ENCODE peak calls at places on chromosomes 6 and 20, in six cellular contexts. K is T47D, M is OCI-M1, P is NCI-H345, B is EH, D is DMS79. Y is an unnamed sample.

GRCh38 chr6:145502417-145502816 is 232.9 kb downstream of the EPM2A start:
- DNase-seq in K (no peak), M (peak; percentile 3), P (peak; percentile 3), B (no peak), D (no peak), Y (no peak)

GRCh38 chr6:127811939-127812338 is 88.9 kb downstream of the THEMIS start:
- DNase-seq in K (no peak), M (no peak), P (no peak), B (no peak), D (no peak), Y (no peak)

GRCh38 chr6:137489410-137490371 is 4.5 kb downstream of the OLIG3 start:
- DNase-seq in K (no peak), M (no peak), P (no peak), B (no peak), D (no peak), Y (no peak)

GRCh38 chr20:48785256-48785655 is 42.5 kb downstream of the PREX1 start:
- DNase-seq in K (no peak), M (no peak), P (no peak), B (no peak), D (no peak), Y (no peak)

GRCh38 chr6:131451330-131452195 is 121.5 kb upstream of the ARG1 start:
- DNase-seq in K (no peak), M (no peak), P (no peak), B (no peak), D (no peak), Y (no peak)

GRCh38 chr6:4585682-4586468 is 190.3 kb upstream of the CDYL start:
- DNase-seq in K (no peak), M (no peak), P (no peak), B (peak; percentile 21), D (no peak), Y (peak; percentile 15)

GRCh38 chr6:75065524-75065923 is 140.3 kb downstream of the COL12A1 start:
- DNase-seq in K (no peak), M (peak; percentile 80), P (no peak), B (peak; percentile 55), D (no peak), Y (no peak)

GRCh38 chr6:85344996-85345395 is 104.9 kb upstream of the NT5E start:
- DNase-seq in K (no peak), M (no peak), P (no peak), B (no peak), D (no peak), Y (peak; percentile 39)

GRCh38 chr6:31660998-31661866 is 654 bp upstream of the C6orf47 start:
- DNase-seq in K (no peak), M (peak; percentile 88), P (no peak), B (no peak), D (no peak), Y (no peak)

GRCh38 chr6:15398657-15399287 is 152.9 kb downstream of the JARID2 start:
- DNase-seq in K (no peak), M (peak; percentile 63), P (no peak), B (no peak), D (no peak), Y (no peak)

GRCh38 chr6:3324262-3324942 is 65.7 kb downstream of the PSMG4 start:
- DNase-seq in K (no peak), M (peak; percentile 86), P (no peak), B (peak; percentile 79), D (no peak), Y (no peak)

GRCh38 chr20:23606652-23607049 is 934 bp upstream of the CST9 start:
- DNase-seq in K (peak; percentile 83), M (peak; percentile 79), P (peak; percentile 85), B (peak; percentile 80), D (peak; percentile 24), Y (peak; percentile 87)

GRCh38 chr6:41672816-41673703 is 34.8 kb downstream of the MDFI start:
- DNase-seq in K (no peak), M (no peak), P (no peak), B (no peak), D (no peak), Y (no peak)

GRCh38 chr6:34151321-34152041 is 5.6 kb upstream of the GRM4 start:
- DNase-seq in K (no peak), M (no peak), P (peak; percentile 15), B (no peak), D (no peak), Y (peak; percentile 43)

GRCh38 chr6:89591745-89592144 is 46.8 kb downstream of the LYRM2 start:
- DNase-seq in K (no peak), M (no peak), P (no peak), B (no peak), D (no peak), Y (no peak)

GRCh38 chr20:40542065-40542464 is 147.0 kb downstream of the MAFB start:
- DNase-seq in K (no peak), M (no peak), P (no peak), B (no peak), D (no peak), Y (no peak)

GRCh38 chr6:147910254-147910653 is 401.8 kb downstream of the SAMD5 start:
- DNase-seq in K (no peak), M (no peak), P (no peak), B (no peak), D (no peak), Y (no peak)

GRCh38 chr6:116564921-116565872 is 6.1 kb upstream of the RWDD1 start:
- DNase-seq in K (no peak), M (no peak), P (no peak), B (peak; percentile 52), D (no peak), Y (no peak)